ENCODE peak calls at places on chromosomes 7 and 10, in seven cellular contexts. D is aorta; R is astrocyte; L is naive thymus-derived CD4-positive, alpha-beta T cell; W is HCT116; Z is K562; N is right lobe of liver. Y is an unnamed sample.

GRCh38 chr10:31749293-31749692 is 179.3 kb downstream of the ARHGAP12 start:
- DNase-seq in D (no peak), L (no peak), N (no peak), Z (no peak), W (no peak), R (peak; percentile 72), Y (no peak)

GRCh38 chr7:45182856-45183710 is 25.5 kb downstream of the RAMP3 start:
- DNase-seq in Z (no peak), R (no peak), N (peak; percentile 33), W (no peak), L (no peak), D (peak; percentile 49), Y (no peak)

GRCh38 chr10:129916506-129916995 is 47.5 kb downstream of the EBF3 start:
- DNase-seq in W (no peak), D (peak; percentile 67), R (no peak), L (no peak), Z (no peak), N (no peak), Y (no peak)

GRCh38 chr7:124085168-124085567 is 52.3 kb upstream of the TMEM229A start:
- DNase-seq in D (no peak), W (no peak), R (no peak), N (no peak), L (no peak), Z (no peak), Y (no peak)

GRCh38 chr7:119374436-119374835 is 898.5 kb upstream of the KCND2 start:
- DNase-seq in Z (no peak), N (no peak), L (no peak), D (no peak), R (no peak), W (no peak), Y (no peak)

GRCh38 chr7:121069346-121070100 is 81.0 kb downstream of the CPED1 start:
- DNase-seq in Z (peak; percentile 71), W (no peak), N (no peak), R (peak; percentile 62), D (no peak), L (no peak), Y (no peak)

GRCh38 chr10:44520651-44521050 is 135.8 kb upstream of the CXCL12 start:
- DNase-seq in R (peak; percentile 37), N (no peak), Z (no peak), W (no peak), D (no peak), L (no peak), Y (no peak)

GRCh38 chr10:71547290-71547689 is 150.6 kb downstream of the CDH23 start:
- DNase-seq in W (no peak), D (no peak), N (no peak), Z (peak; percentile 55), L (no peak), R (no peak), Y (no peak)

GRCh38 chr7:36400023-36400422 is 10.4 kb downstream of the ANLN start:
- DNase-seq in W (no peak), N (no peak), D (no peak), R (peak; percentile 9), L (no peak), Z (no peak), Y (no peak)

GRCh38 chr7:106957766-106958165 is 86.7 kb upstream of the PRKAR2B start:
- DNase-seq in D (no peak), Z (peak; percentile 55), L (no peak), R (no peak), N (no peak), W (no peak), Y (no peak)

GRCh38 chr10:21135396-21135973 is 238.4 kb upstream of the NEBL start:
- DNase-seq in N (no peak), R (no peak), D (no peak), Z (no peak), L (no peak), W (no peak), Y (no peak)

GRCh38 chr10:102230264-102230860 is 4.3 kb downstream of the ELOVL3 start:
- DNase-seq in R (no peak), D (peak; percentile 87), L (no peak), W (peak; percentile 91), Z (peak; percentile 57), N (no peak), Y (peak; percentile 31)
- H3K27ac ChIP-seq in R (no peak overlapping the region), D (no peak overlapping the region), L (no peak overlapping the region), W (peak overlapping the region; percentile 75), Z (no peak overlapping the region), N (no peak overlapping the region), Y (no peak overlapping the region)

DNA sequence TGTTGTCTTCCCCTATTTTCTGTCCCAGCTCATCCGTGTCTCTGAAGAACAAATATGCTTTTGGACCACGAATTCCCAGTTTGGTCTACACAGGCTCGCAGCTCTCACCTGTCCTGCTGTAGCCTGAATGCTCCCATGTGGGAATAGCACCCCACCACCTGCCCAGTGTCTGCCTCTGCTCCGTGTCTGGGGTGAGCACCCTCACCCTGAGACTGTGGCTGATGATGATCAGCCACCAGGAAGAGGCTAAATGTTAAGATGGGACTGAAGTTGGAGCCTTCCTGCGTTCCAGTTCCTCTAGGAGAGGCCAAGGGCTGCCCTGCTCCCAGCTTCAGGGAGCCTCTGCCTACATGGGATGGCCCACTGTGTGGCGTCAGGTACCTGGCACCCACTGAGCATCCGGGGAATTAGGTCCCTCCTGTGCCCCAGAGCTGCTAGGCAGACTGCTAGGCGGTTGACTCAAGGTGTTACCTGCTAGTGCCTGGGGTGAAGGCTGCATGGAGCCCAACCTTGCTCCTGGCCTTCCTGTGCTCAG is 3.7 kb downstream of the PGAM2 start:
- DNase-seq in N (peak; percentile 43), R (no peak), Z (no peak), D (peak; percentile 49), W (no peak), L (no peak), Y (no peak)
- H3K36me3 ChIP-seq in N (no peaks in the 10 kb centered on the region), R (peaks cover 23% of the 10 kb centered on the region), Z (peaks cover 52% of the 10 kb centered on the region), D (peaks cover 6% of the 10 kb centered on the region), W (peaks cover 34% of the 10 kb centered on the region), L (peaks cover 26% of the 10 kb centered on the region), Y (peaks cover 53% of the 10 kb centered on the region)

GRCh38 chr7:96998333-96998732 is 7.0 kb upstream of the DLX6 start:
- DNase-seq in D (no peak), Z (no peak), R (no peak), W (no peak), N (no peak), L (no peak), Y (no peak)

GRCh38 chr7:96995406-96996110 is 9.8 kb upstream of the DLX6 start:
- DNase-seq in R (no peak), W (no peak), L (no peak), N (no peak), Z (no peak), D (no peak), Y (no peak)

GRCh38 chr7:96996937-96997511 is 8.3 kb upstream of the DLX6 start:
- DNase-seq in R (no peak), D (no peak), N (no peak), L (no peak), W (no peak), Z (no peak), Y (no peak)

GRCh38 chr7:96997512-96998032 is 7.8 kb upstream of the DLX6 start:
- DNase-seq in Z (no peak), L (no peak), D (no peak), N (no peak), R (no peak), W (no peak), Y (no peak)

DNA sequence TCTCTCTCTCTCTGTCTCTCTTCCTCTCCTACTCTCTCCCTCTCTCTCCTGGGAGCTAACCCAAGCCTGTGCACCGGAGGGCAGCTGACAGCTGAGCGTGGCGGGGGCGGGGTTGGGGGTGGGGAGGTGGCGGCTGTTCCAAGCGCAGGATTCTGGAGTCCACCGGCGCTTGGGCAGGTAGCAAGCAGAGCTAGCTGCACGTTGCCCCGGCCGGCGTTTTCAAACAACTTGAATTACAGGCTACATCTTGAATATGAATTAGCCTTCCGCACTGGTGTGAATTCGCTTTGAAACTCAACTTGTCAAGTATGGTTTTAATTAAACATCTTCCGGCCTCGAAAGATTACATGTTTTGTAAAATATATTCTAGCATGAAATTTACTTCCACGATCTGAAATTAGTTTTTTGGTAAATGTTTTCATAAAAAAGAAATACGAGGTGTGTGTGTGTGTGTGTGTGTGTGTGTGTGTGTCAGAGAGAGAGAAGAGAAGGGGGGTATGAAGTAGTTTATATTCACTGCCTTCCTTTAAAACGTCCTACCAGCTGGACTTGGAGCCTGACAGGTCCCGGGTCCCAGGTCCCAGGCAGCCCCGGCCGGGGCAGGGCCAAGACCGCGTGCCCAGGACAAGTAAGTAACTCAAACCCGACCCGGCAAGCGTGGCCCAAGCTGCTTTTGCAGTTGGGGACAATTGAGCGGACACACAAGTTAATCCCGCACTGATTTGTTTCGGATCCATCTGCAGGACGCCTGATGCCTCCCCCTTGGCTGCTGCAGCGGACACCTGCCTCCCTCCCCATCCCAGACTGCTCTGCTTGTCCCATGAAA is 9.0 kb upstream of the DLX6 start:
- DNase-seq in N (no peak), R (no peak), L (no peak), W (no peak), D (no peak), Z (no peak), Y (no peak)
- H3K27me3 ChIP-seq in N (peaks cover 9% of the 10 kb centered on the region), R (peaks cover 93% of the 10 kb centered on the region), L (peaks cover 3% of the 10 kb centered on the region), W (peaks cover 44% of the 10 kb centered on the region), D (no peaks in the 10 kb centered on the region), Z (peaks cover 64% of the 10 kb centered on the region), Y (peaks cover 100% of the 10 kb centered on the region)

GRCh38 chr7:142414135-142414534 is 156.3 kb upstream of the PRSS58 start:
- DNase-seq in L (no peak), R (no peak), W (no peak), Z (no peak), N (no peak), D (no peak), Y (no peak)

GRCh38 chr7:142420554-142421362 is 162.9 kb upstream of the PRSS58 start:
- DNase-seq in R (peak; percentile 18), W (peak; percentile 8), Z (peak; percentile 20), L (no peak), D (no peak), N (no peak), Y (no peak)

GRCh38 chr7:142414915-142415314 is 157.1 kb upstream of the PRSS58 start:
- DNase-seq in W (no peak), Z (no peak), D (no peak), R (no peak), N (no peak), L (no peak), Y (no peak)

GRCh38 chr7:142413280-142414000 is 155.6 kb upstream of the PRSS58 start:
- DNase-seq in W (no peak), L (no peak), Z (no peak), D (no peak), R (no peak), N (no peak), Y (no peak)

DNA sequence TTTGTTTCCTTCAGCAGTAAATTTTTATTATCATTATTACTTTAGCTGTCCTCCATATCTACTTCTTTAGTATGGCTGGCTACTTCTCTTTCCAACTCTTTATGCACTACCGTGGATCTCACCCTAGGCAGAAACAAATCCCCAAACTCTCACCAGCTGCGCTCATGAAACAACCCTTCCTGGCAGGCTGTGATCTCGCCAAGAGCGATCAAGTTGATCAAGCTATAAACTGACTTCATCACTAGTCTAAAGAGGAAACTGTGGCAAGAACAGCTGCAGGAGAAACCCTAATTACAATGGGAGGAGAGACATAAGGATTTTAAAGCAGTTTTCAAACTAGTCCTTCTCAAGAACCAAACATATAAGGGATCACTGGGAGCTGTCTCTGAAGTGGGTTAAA is 160.5 kb upstream of the PRSS58 start:
- DNase-seq in N (no peak), R (no peak), L (no peak), Z (no peak), W (no peak), D (no peak), Y (no peak)
- H3K27ac ChIP-seq in N (no peak overlapping the region), R (no peak overlapping the region), L (no peak overlapping the region), Z (no peak overlapping the region), W (no peak overlapping the region), D (no peak overlapping the region), Y (no peak overlapping the region)